ENCODE peak calls at places on chromosomes 16 and 17, in five cellular contexts. V is upper lobe of right lung, C is HuH-7.5, J is HEK293T, Q is NCI-H2081. Z is an unnamed sample.
A peak's percentile ranks its signal among the peaks of the same experiment; 100 is the strongest.

GRCh38 chr17:71878998-71879397 is 241.8 kb upstream of the SOX9 start:
- DNase-seq in Q (no peak), V (no peak), J (no peak), C (no peak), Z (no peak)

GRCh38 chr16:50496990-50497389 is 51.2 kb upstream of the NKD1 start:
- DNase-seq in J (no peak), C (no peak), Q (no peak), V (no peak), Z (no peak)

GRCh38 chr17:37107406-37108083 is 158.8 kb downstream of the AATF start:
- DNase-seq in Q (no peak), C (no peak), J (no peak), V (peak; percentile 85), Z (no peak)

GRCh38 chr17:9729034-9729650 is 62.2 kb downstream of the DHRS7C start:
- DNase-seq in J (peak; percentile 63), V (no peak), Q (peak; percentile 11), C (peak; percentile 32), Z (no peak)

GRCh38 chr16:88979616-88980015 is 2.6 kb upstream of the CBFA2T3 start:
- DNase-seq in Q (no peak), J (no peak), C (no peak), V (no peak), Z (no peak)

GRCh38 chr16:56601325-56601724 is 7.1 kb upstream of the MT2A start:
- DNase-seq in V (no peak), Q (no peak), J (no peak), C (no peak), Z (no peak)

GRCh38 chr16:31118223-31119155 is 1.0 kb downstream of the KAT8 start:
- DNase-seq in Q (no peak), V (no peak), C (no peak), J (no peak), Z (no peak)

GRCh38 chr16:72723781-72724180 is 324.1 kb downstream of the ZFHX3 start:
- DNase-seq in J (no peak), C (no peak), Q (no peak), V (no peak), Z (no peak)

GRCh38 chr16:80997139-80997798 is 9.4 kb downstream of the CMC2 start:
- DNase-seq in Q (no peak), V (no peak), C (no peak), J (no peak), Z (no peak)

GRCh38 chr17:57463103-57463885 is 207.0 kb downstream of the MSI2 start:
- DNase-seq in Q (no peak), J (no peak), C (no peak), V (no peak), Z (no peak)

GRCh38 chr17:67431210-67432015 is 54.3 kb downstream of the PITPNC1 start:
- DNase-seq in V (no peak), C (no peak), Q (no peak), J (no peak), Z (no peak)

GRCh38 chr17:40065041-40065770 is 2.4 kb downstream of the THRA start:
- DNase-seq in J (no peak), V (no peak), C (no peak), Q (no peak), Z (no peak)

GRCh38 chr16:72664122-72664479 is 383.8 kb downstream of the ZFHX3 start:
- DNase-seq in V (no peak), J (no peak), C (no peak), Q (no peak), Z (no peak)

GRCh38 chr17:74357466-74357809 is 4.2 kb downstream of the BTBD17 start:
- DNase-seq in J (no peak), Q (no peak), C (no peak), V (no peak), Z (no peak)

GRCh38 chr17:80775863-80776262 is 215.8 kb upstream of the CHMP6 start:
- DNase-seq in C (no peak), Q (no peak), J (no peak), V (no peak), Z (no peak)

GRCh38 chr17:17929655-17930380 is 42.4 kb downstream of the TOM1L2 start:
- DNase-seq in C (no peak), V (no peak), Q (no peak), J (no peak), Z (no peak)

Z was measured in kidney.